ENCODE peak calls at places on chromosomes 2 and 18, in five cellular contexts. One of them, this sample, is unnamed.

GRCh38 chr2:102604754-102605153 is 14.6 kb upstream of the SLC9A2 start:
- DNase-seq in HFFc6: no peak
- DNase-seq in RWPE1: no peak
- DNase-seq in memory B cell: no peak
- DNase-seq in stimulated activated CD8-positive, alpha-beta memory T cell treated with anti-CD3 and anti-CD28 coated beads, Interleukin-15, amount 100 ng/mL, for 4 hours: no peak
- DNase-seq in this sample: peak

GRCh38 chr2:152546230-152546837 is 170.9 kb downstream of the PRPF40A start:
- DNase-seq in memory B cell: no peak
- DNase-seq in HFFc6: no peak
- DNase-seq in RWPE1: no peak
- DNase-seq in stimulated activated CD8-positive, alpha-beta memory T cell treated with anti-CD3 and anti-CD28 coated beads, Interleukin-15, amount 100 ng/mL, for 4 hours: no peak
- DNase-seq in this sample: peak

GRCh38 chr2:144708641-144709040 is 188.7 kb upstream of the ZEB2 start:
- DNase-seq in HFFc6: no peak
- DNase-seq in RWPE1: no peak
- DNase-seq in stimulated activated CD8-positive, alpha-beta memory T cell treated with anti-CD3 and anti-CD28 coated beads, Interleukin-15, amount 100 ng/mL, for 4 hours: no peak
- DNase-seq in memory B cell: no peak
- DNase-seq in this sample: no peak

GRCh38 chr2:20378891-20379519 is 28.4 kb upstream of the PUM2 start:
- DNase-seq in HFFc6: peak
- DNase-seq in RWPE1: peak
- DNase-seq in memory B cell: no peak
- DNase-seq in stimulated activated CD8-positive, alpha-beta memory T cell treated with anti-CD3 and anti-CD28 coated beads, Interleukin-15, amount 100 ng/mL, for 4 hours: no peak
- DNase-seq in this sample: peak

GRCh38 chr18:54388203-54389142 is 30.8 kb downstream of the C18orf54 start:
- DNase-seq in HFFc6: peak
- DNase-seq in RWPE1: peak
- DNase-seq in memory B cell: no peak
- DNase-seq in stimulated activated CD8-positive, alpha-beta memory T cell treated with anti-CD3 and anti-CD28 coated beads, Interleukin-15, amount 100 ng/mL, for 4 hours: no peak
- DNase-seq in this sample: peak

GRCh38 chr2:136750065-136750464 is 15.3 kb upstream of the THSD7B start:
- DNase-seq in HFFc6: no peak
- DNase-seq in stimulated activated CD8-positive, alpha-beta memory T cell treated with anti-CD3 and anti-CD28 coated beads, Interleukin-15, amount 100 ng/mL, for 4 hours: no peak
- DNase-seq in memory B cell: no peak
- DNase-seq in RWPE1: no peak
- DNase-seq in this sample: no peak

GRCh38 chr18:36752929-36753865 is 75.6 kb downstream of the TPGS2 start:
- DNase-seq in RWPE1: no peak
- DNase-seq in HFFc6: no peak
- DNase-seq in memory B cell: no peak
- DNase-seq in stimulated activated CD8-positive, alpha-beta memory T cell treated with anti-CD3 and anti-CD28 coated beads, Interleukin-15, amount 100 ng/mL, for 4 hours: no peak
- DNase-seq in this sample: no peak

GRCh38 chr18:10476430-10476829 is 22.0 kb downstream of the APCDD1 start:
- DNase-seq in HFFc6: peak
- DNase-seq in stimulated activated CD8-positive, alpha-beta memory T cell treated with anti-CD3 and anti-CD28 coated beads, Interleukin-15, amount 100 ng/mL, for 4 hours: no peak
- DNase-seq in memory B cell: no peak
- DNase-seq in RWPE1: peak
- DNase-seq in this sample: no peak

GRCh38 chr18:33957705-33958104 is 267.0 kb downstream of the NOL4 start:
- DNase-seq in RWPE1: no peak
- DNase-seq in memory B cell: no peak
- DNase-seq in HFFc6: no peak
- DNase-seq in stimulated activated CD8-positive, alpha-beta memory T cell treated with anti-CD3 and anti-CD28 coated beads, Interleukin-15, amount 100 ng/mL, for 4 hours: no peak
- DNase-seq in this sample: no peak

GRCh38 chr2:174013310-174013751 is 48.2 kb upstream of the SP3 start:
- DNase-seq in HFFc6: no peak
- DNase-seq in memory B cell: no peak
- DNase-seq in stimulated activated CD8-positive, alpha-beta memory T cell treated with anti-CD3 and anti-CD28 coated beads, Interleukin-15, amount 100 ng/mL, for 4 hours: no peak
- DNase-seq in RWPE1: no peak
- DNase-seq in this sample: peak

GRCh38 chr18:40243592-40243991 is 1711.4 kb upstream of the PIK3C3 start:
- DNase-seq in memory B cell: no peak
- DNase-seq in RWPE1: no peak
- DNase-seq in HFFc6: no peak
- DNase-seq in stimulated activated CD8-positive, alpha-beta memory T cell treated with anti-CD3 and anti-CD28 coated beads, Interleukin-15, amount 100 ng/mL, for 4 hours: no peak
- DNase-seq in this sample: no peak

GRCh38 chr2:68282814-68283812 is 30.8 kb upstream of the PPP3R1 start:
- DNase-seq in RWPE1: peak
- DNase-seq in memory B cell: no peak
- DNase-seq in stimulated activated CD8-positive, alpha-beta memory T cell treated with anti-CD3 and anti-CD28 coated beads, Interleukin-15, amount 100 ng/mL, for 4 hours: no peak
- DNase-seq in HFFc6: peak
- DNase-seq in this sample: no peak

GRCh38 chr18:13558132-13558531 is 168.2 kb downstream of the FAM210A start:
- DNase-seq in RWPE1: peak
- DNase-seq in memory B cell: peak
- DNase-seq in HFFc6: no peak
- DNase-seq in stimulated activated CD8-positive, alpha-beta memory T cell treated with anti-CD3 and anti-CD28 coated beads, Interleukin-15, amount 100 ng/mL, for 4 hours: no peak
- DNase-seq in this sample: peak

GRCh38 chr2:224085811-224086210 is 46.7 kb upstream of the SERPINE2 start:
- DNase-seq in HFFc6: no peak
- DNase-seq in stimulated activated CD8-positive, alpha-beta memory T cell treated with anti-CD3 and anti-CD28 coated beads, Interleukin-15, amount 100 ng/mL, for 4 hours: no peak
- DNase-seq in memory B cell: no peak
- DNase-seq in RWPE1: no peak
- DNase-seq in this sample: no peak

GRCh38 chr2:236626391-236627150 is 56.9 kb downstream of the ACKR3 start:
- DNase-seq in stimulated activated CD8-positive, alpha-beta memory T cell treated with anti-CD3 and anti-CD28 coated beads, Interleukin-15, amount 100 ng/mL, for 4 hours: no peak
- DNase-seq in HFFc6: no peak
- DNase-seq in RWPE1: no peak
- DNase-seq in memory B cell: no peak
- DNase-seq in this sample: no peak

GRCh38 chr2:28507806-28508764 is 12.2 kb downstream of the PLB1 start:
- DNase-seq in HFFc6: no peak
- DNase-seq in stimulated activated CD8-positive, alpha-beta memory T cell treated with anti-CD3 and anti-CD28 coated beads, Interleukin-15, amount 100 ng/mL, for 4 hours: peak
- DNase-seq in memory B cell: no peak
- DNase-seq in RWPE1: peak
- DNase-seq in this sample: peak

GRCh38 chr18:9334351-9335254 is at the start of gene TWSG1:
- DNase-seq in memory B cell: peak
- DNase-seq in stimulated activated CD8-positive, alpha-beta memory T cell treated with anti-CD3 and anti-CD28 coated beads, Interleukin-15, amount 100 ng/mL, for 4 hours: peak
- DNase-seq in RWPE1: peak
- DNase-seq in HFFc6: peak
- DNase-seq in this sample: peak

GRCh38 chr2:175874291-175874690 is 127.8 kb downstream of the LNPK start:
- DNase-seq in RWPE1: no peak
- DNase-seq in stimulated activated CD8-positive, alpha-beta memory T cell treated with anti-CD3 and anti-CD28 coated beads, Interleukin-15, amount 100 ng/mL, for 4 hours: no peak
- DNase-seq in HFFc6: no peak
- DNase-seq in memory B cell: no peak
- DNase-seq in this sample: no peak

This sample was measured in islet precursor cell.